ENCODE peak calls at places on chromosomes 11 and 22, in six cellular contexts. R is lower leg skin, Z is AG04450, V is A549, C is mammary epithelial cell, M is chondrocyte. Y is an unnamed sample.

GRCh38 chr22:40345271-40345670 is 1.0 kb upstream of the ADSL start:
- DNase-seq in R (no peak), Z (no peak), V (no peak), C (peak), M (no peak), Y (no peak)

GRCh38 chr22:44981857-44982256 is 27.9 kb downstream of the PHF21B start:
- DNase-seq in R (no peak), Z (no peak), V (no peak), C (no peak), M (no peak), Y (no peak)

GRCh38 chr22:41036924-41037323 is 55.5 kb upstream of the EP300 start:
- DNase-seq in R (no peak), Z (no peak), V (no peak), C (no peak), M (peak), Y (no peak)

GRCh38 chr11:134945993-134946392 is 534.0 kb upstream of the B3GAT1 start:
- DNase-seq in R (no peak), Z (no peak), V (no peak), C (no peak), M (peak), Y (no peak)

GRCh38 chr11:113989916-113990315 is 15.0 kb downstream of the HTR3A start:
- DNase-seq in R (no peak), Z (no peak), V (no peak), C (no peak), M (no peak), Y (no peak)

GRCh38 chr11:111502611-111503010 is 9.6 kb downstream of the BTG4 start:
- DNase-seq in R (no peak), Z (no peak), V (no peak), C (peak), M (no peak), Y (no peak)

GRCh38 chr11:9643751-9644150 is 20.1 kb upstream of the SWAP70 start:
- DNase-seq in R (no peak), Z (no peak), V (no peak), C (no peak), M (no peak), Y (no peak)

GRCh38 chr11:57779275-57779674 is 17.7 kb downstream of the CTNND1 start:
- DNase-seq in R (no peak), Z (no peak), V (peak), C (peak), M (no peak), Y (no peak)

GRCh38 chr11:108873305-108873704 is 208.4 kb downstream of the DDX10 start:
- DNase-seq in R (no peak), Z (no peak), V (no peak), C (peak), M (no peak), Y (no peak)

GRCh38 chr22:50699001-50699753 is 26.6 kb downstream of the SHANK3 start:
- DNase-seq in R (no peak), Z (no peak), V (no peak), C (no peak), M (peak), Y (no peak)

GRCh38 chr22:27670701-27671412 is 130.7 kb downstream of the MN1 start:
- DNase-seq in R (no peak), Z (no peak), V (no peak), C (no peak), M (no peak), Y (no peak)

GRCh38 chr11:96254087-96254486 is 88.9 kb downstream of the MAML2 start:
- DNase-seq in R (no peak), Z (no peak), V (no peak), C (peak), M (no peak), Y (peak)

GRCh38 chr11:114438303-114438702 is 964 bp upstream of the REXO2 start:
- DNase-seq in R (no peak), Z (no peak), V (no peak), C (peak), M (no peak), Y (no peak)

GRCh38 chr11:62930157-62930556 is 9.0 kb upstream of the CHRM1 start:
- DNase-seq in R (no peak), Z (no peak), V (no peak), C (no peak), M (peak), Y (no peak)

GRCh38 chr22:36277482-36278291 is 24.8 kb downstream of the APOL1 start:
- DNase-seq in R (no peak), Z (peak), V (peak), C (peak), M (peak), Y (peak)

GRCh38 chr11:7511405-7511804 is 2.4 kb upstream of the PPFIBP2 start:
- DNase-seq in R (peak), Z (no peak), V (no peak), C (no peak), M (no peak), Y (no peak)

GRCh38 chr11:122661182-122661945 is 5.8 kb downstream of the UBASH3B start:
- DNase-seq in R (no peak), Z (no peak), V (no peak), C (peak), M (no peak), Y (no peak)

GRCh38 chr11:64317961-64318693 is at the start of gene PRDX5:
- DNase-seq in R (peak), Z (peak), V (peak), C (peak), M (peak), Y (peak)

GRCh38 chr22:35892192-35892591 is 136.4 kb downstream of the RBFOX2 start:
- DNase-seq in R (no peak), Z (peak), V (no peak), C (peak), M (no peak), Y (no peak)

GRCh38 chr22:50012201-50013181 is at the start of gene IL17REL:
- DNase-seq in R (no peak), Z (no peak), V (no peak), C (no peak), M (peak), Y (no peak)

GRCh38 chr22:49334976-49335375 is 492.7 kb downstream of the BRD1 start:
- DNase-seq in R (no peak), Z (no peak), V (no peak), C (no peak), M (no peak), Y (peak)

DNA sequence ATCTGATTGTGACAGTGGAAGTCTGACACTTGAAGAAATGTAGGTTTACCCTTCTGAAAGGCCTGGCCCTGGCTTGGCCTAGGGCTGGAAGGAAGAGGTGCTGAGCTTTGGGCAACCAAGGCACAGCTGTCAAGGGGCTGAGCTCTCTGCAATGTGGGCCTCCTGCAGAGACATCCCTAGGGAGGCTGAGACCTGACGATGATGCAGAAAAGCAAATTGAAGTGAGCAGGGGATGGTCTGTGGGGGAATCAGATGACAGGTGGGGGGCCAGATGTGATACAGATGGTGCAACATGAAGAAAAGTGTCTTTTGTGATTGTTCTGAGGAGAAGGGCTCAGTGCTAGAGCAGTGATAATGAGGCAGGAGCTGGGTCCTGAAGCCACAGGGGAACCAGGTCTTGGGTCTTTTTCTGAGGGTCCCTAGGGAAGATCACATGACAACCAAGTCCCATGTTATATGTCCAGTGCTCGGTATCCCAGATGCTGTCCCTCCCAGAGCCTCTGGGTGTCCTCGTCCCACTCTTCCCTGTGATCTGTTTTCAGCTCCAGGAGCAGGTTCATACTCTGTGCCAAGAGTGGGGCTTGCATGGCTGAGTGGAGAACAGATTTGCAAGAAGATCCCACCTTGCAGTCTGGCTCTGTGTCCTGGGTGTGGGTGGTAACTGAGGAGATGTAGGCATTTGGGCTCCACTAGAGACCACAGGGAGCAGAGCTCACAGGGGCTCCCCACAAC is 79.9 kb upstream of the VPREB1 start:
- DNase-seq in R (no peak), Z (no peak), V (no peak), C (no peak), M (no peak), Y (no peak)
- TF ChIP-seq CTCF in R (no peak), Z (no peak), V (no peak), C (no peak), M (no peak), Y (no peak)

GRCh38 chr11:23840872-23841271 is 656.0 kb upstream of the LUZP2 start:
- DNase-seq in R (no peak), Z (no peak), V (no peak), C (no peak), M (no peak), Y (no peak)
- TF ChIP-seq CTCF in R (no peak), Z (no peak), V (no peak), C (no peak), M (no peak), Y (no peak)

GRCh38 chr11:72334651-72335050 is 90.7 kb upstream of the PHOX2A start:
- DNase-seq in R (no peak), Z (no peak), V (no peak), C (no peak), M (no peak), Y (no peak)

GRCh38 chr11:72331761-72332160 is 87.8 kb upstream of the PHOX2A start:
- DNase-seq in R (no peak), Z (no peak), V (no peak), C (no peak), M (no peak), Y (no peak)

GRCh38 chr11:72330131-72330727 is 86.3 kb upstream of the PHOX2A start:
- DNase-seq in R (no peak), Z (no peak), V (no peak), C (no peak), M (no peak), Y (no peak)

GRCh38 chr11:72336163-72336562 is 92.2 kb upstream of the PHOX2A start:
- DNase-seq in R (no peak), Z (no peak), V (no peak), C (no peak), M (no peak), Y (no peak)

DNA sequence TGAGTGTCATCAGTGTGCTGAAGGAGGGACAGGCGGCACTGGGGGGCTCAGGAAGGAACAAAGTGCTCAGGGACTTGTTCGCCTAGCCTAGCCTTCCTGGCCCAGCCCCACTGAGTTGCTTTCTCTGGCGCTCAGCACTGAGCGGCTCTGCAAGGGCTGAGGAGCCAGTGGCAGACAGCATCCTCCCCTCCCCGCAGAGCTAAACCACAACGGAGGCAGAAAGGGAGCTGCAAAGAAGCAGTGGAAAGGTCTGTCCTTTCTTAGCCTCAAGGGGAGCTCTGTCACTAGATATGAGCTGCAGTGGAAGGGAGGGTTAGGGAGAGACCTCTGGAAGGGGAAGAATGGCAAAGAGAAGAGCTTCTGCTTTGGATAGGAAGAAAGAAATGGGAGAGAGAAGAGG is 89.7 kb upstream of the PHOX2A start:
- DNase-seq in R (no peak), Z (no peak), V (no peak), C (no peak), M (no peak), Y (no peak)
- TF ChIP-seq CTCF in R (no peak), Z (peak), V (no peak), C (no peak), M (no peak), Y (no peak)

GRCh38 chr11:18203723-18204122 is 31.1 kb downstream of the MRGPRX4 start:
- DNase-seq in R (no peak), Z (no peak), V (peak), C (no peak), M (no peak), Y (peak)
- TF ChIP-seq CTCF in R (no peak), Z (peak), V (peak), C (peak), M (peak), Y (peak)

DNA sequence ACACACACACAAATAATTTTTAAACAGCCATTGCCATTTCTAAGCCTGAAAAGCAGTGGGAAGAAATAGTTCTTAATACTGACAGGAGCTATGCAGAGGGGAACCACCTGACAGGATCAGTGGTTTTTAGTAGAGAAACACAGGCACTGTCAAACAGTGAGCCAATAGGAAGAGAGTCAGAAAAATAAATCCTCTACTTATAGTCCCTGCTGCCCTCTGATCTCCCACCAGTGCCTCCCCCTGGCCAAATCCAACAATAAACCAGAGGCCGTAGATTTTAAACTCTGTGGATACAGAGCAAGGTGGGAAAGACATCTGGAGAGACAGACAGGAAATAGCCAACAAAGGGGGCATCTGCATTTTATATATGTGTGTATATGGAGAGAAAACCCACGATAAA is 7.9 kb upstream of the OR56B4 start:
- DNase-seq in R (no peak), Z (no peak), V (no peak), C (no peak), M (no peak), Y (no peak)
- TF ChIP-seq CTCF in R (no peak), Z (no peak), V (no peak), C (no peak), M (no peak), Y (no peak)

GRCh38 chr22:38494939-38495338 is 11.2 kb downstream of the DDX17 start:
- DNase-seq in R (no peak), Z (no peak), V (no peak), C (no peak), M (no peak), Y (no peak)
- TF ChIP-seq CTCF in R (no peak), Z (peak), V (no peak), C (no peak), M (peak), Y (no peak)

GRCh38 chr11:94400839-94401772 is at the start of gene GPR83:
- DNase-seq in R (no peak), Z (no peak), V (no peak), C (peak), M (no peak), Y (no peak)
- TF ChIP-seq CTCF in R (no peak), Z (no peak), V (no peak), C (no peak), M (peak), Y (no peak)

DNA sequence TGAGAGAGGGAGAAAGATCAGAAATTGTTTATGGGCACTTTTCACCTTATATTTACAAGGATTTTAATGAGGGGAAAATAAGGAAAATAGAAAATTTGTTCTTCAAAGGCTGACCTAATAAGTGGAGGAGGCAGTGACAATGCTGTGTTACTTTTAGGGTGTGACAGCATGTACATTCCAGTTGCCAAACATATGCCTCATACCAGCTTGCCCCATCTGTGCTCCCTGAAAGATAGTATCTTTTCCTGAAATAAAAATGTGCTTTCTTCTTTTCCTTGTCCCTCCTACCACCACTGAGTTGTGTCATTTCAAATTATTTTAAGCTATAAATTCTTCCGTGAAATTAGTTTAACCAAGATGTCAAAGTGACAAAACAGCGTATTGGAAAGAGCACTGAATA is 1307.4 kb upstream of the TENM4 start:
- DNase-seq in R (no peak), Z (no peak), V (no peak), C (peak), M (no peak), Y (no peak)
- TF ChIP-seq CTCF in R (no peak), Z (no peak), V (no peak), C (no peak), M (no peak), Y (no peak)

GRCh38 chr22:34344702-34345101 is 424.4 kb upstream of the LARGE1 start:
- DNase-seq in R (no peak), Z (no peak), V (no peak), C (no peak), M (no peak), Y (no peak)
- TF ChIP-seq CTCF in R (no peak), Z (no peak), V (no peak), C (no peak), M (no peak), Y (no peak)

GRCh38 chr11:45485070-45485716 is 180.2 kb downstream of the CHST1 start:
- DNase-seq in R (no peak), Z (no peak), V (peak), C (no peak), M (no peak), Y (no peak)
- TF ChIP-seq CTCF in R (no peak), Z (no peak), V (no peak), C (no peak), M (peak), Y (no peak)

Y was measured in GM10248.